ENCODE peak calls at places on chromosomes 16 and 17, in ten cellular contexts. E is aorta; N is naive thymus-derived CD8-positive, alpha-beta T cell; Q is HFFc6; D is T-cell; G is RCC 7860; I is left ventricle myocardium inferior; A is thoracic aorta; O is ELR; Y is T-helper 17 cell. H is an unnamed sample.

GRCh38 chr16:66161942-66162341 is 204.5 kb upstream of the CDH5 start:
- DNase-seq in E (no peak), N (no peak), Q (no peak), D (no peak), G (no peak), I (no peak), A (no peak), O (no peak), Y (no peak), H (no peak)

GRCh38 chr16:10552998-10553491 is 27.4 kb downstream of the EMP2 start:
- DNase-seq in E (no peak), N (peak; percentile 51), Q (no peak), D (peak; percentile 52), G (no peak), I (peak; percentile 64), A (no peak), O (no peak), Y (peak; percentile 18), H (peak; percentile 69)

GRCh38 chr16:1991135-1991551 is 1.4 kb downstream of the SYNGR3 start:
- DNase-seq in E (no peak), N (peak; percentile 40), Q (no peak), D (no peak), G (no peak), I (no peak), A (no peak), O (no peak), Y (no peak), H (peak; percentile 57)

GRCh38 chr16:81625544-81626152 is 153.4 kb upstream of the PLCG2 start:
- DNase-seq in E (peak; percentile 88), N (no peak), Q (peak; percentile 38), D (no peak), G (peak; percentile 89), I (peak; percentile 53), A (no peak), O (peak; percentile 83), Y (no peak), H (no peak)

GRCh38 chr16:75421820-75422126 is 11.5 kb downstream of the CFDP1 start:
- DNase-seq in E (no peak), N (no peak), Q (no peak), D (no peak), G (no peak), I (no peak), A (no peak), O (no peak), Y (no peak), H (no peak)

GRCh38 chr17:61189968-61190367 is 209.7 kb upstream of the TBX2 start:
- DNase-seq in E (no peak), N (no peak), Q (no peak), D (no peak), G (no peak), I (no peak), A (no peak), O (no peak), Y (no peak), H (no peak)

GRCh38 chr16:82694239-82694874 is 67.6 kb downstream of the CDH13 start:
- DNase-seq in E (no peak), N (no peak), Q (peak; percentile 58), D (no peak), G (peak; percentile 59), I (no peak), A (no peak), O (peak; percentile 82), Y (no peak), H (no peak)

GRCh38 chr16:54270711-54271110 is 15.9 kb downstream of the IRX3 start:
- DNase-seq in E (no peak), N (no peak), Q (no peak), D (no peak), G (no peak), I (no peak), A (no peak), O (no peak), Y (no peak), H (no peak)

GRCh38 chr17:1095853-1096675 is 83.7 kb downstream of the ABR start:
- DNase-seq in E (no peak), N (no peak), Q (no peak), D (no peak), G (no peak), I (no peak), A (no peak), O (no peak), Y (no peak), H (no peak)

GRCh38 chr17:737561-738113 is 5.2 kb downstream of the TLCD3A start:
- DNase-seq in E (no peak), N (no peak), Q (no peak), D (no peak), G (no peak), I (no peak), A (no peak), O (peak; percentile 17), Y (no peak), H (no peak)

GRCh38 chr16:27980076-27980775 is 83.3 kb downstream of the GSG1L start:
- DNase-seq in E (peak; percentile 62), N (no peak), Q (no peak), D (no peak), G (no peak), I (no peak), A (no peak), O (no peak), Y (no peak), H (no peak)

GRCh38 chr17:27276653-27277156 is 17.2 kb upstream of the WSB1 start:
- DNase-seq in E (no peak), N (no peak), Q (no peak), D (no peak), G (no peak), I (no peak), A (no peak), O (no peak), Y (no peak), H (no peak)

GRCh38 chr16:70378869-70379493 is 32.3 kb downstream of the DDX19A start:
- DNase-seq in E (no peak), N (no peak), Q (no peak), D (no peak), G (no peak), I (no peak), A (no peak), O (no peak), Y (no peak), H (no peak)

GRCh38 chr17:67577429-67577828 is 140.3 kb upstream of the NOL11 start:
- DNase-seq in E (no peak), N (no peak), Q (no peak), D (no peak), G (no peak), I (no peak), A (no peak), O (no peak), Y (no peak), H (no peak)

GRCh38 chr16:922051-922450 is 48.7 kb downstream of the LMF1 start:
- DNase-seq in E (no peak), N (no peak), Q (no peak), D (no peak), G (no peak), I (no peak), A (no peak), O (no peak), Y (no peak), H (no peak)

GRCh38 chr16:86446279-86446678 is 64.0 kb upstream of the FOXF1 start:
- DNase-seq in E (no peak), N (no peak), Q (no peak), D (no peak), G (no peak), I (no peak), A (no peak), O (no peak), Y (no peak), H (no peak)

GRCh38 chr17:75130632-75131277 is 787 bp downstream of the NT5C start:
- DNase-seq in E (peak; percentile 83), N (peak; percentile 37), Q (peak; percentile 31), D (no peak), G (peak; percentile 51), I (peak; percentile 45), A (no peak), O (peak; percentile 85), Y (no peak), H (no peak)

GRCh38 chr17:75640556-75641119 is 7.4 kb downstream of the SMIM5 start:
- DNase-seq in E (peak; percentile 53), N (no peak), Q (no peak), D (no peak), G (no peak), I (no peak), A (no peak), O (no peak), Y (no peak), H (no peak)

GRCh38 chr17:29622337-29623282 is at the start of gene CORO6:
- DNase-seq in E (peak; percentile 88), N (peak; percentile 77), Q (peak; percentile 31), D (peak; percentile 52), G (no peak), I (peak; percentile 70), A (no peak), O (peak; percentile 60), Y (peak; percentile 66), H (peak; percentile 74)

GRCh38 chr16:24670623-24671454 is 58.6 kb upstream of the TNRC6A start:
- DNase-seq in E (peak; percentile 90), N (no peak), Q (peak; percentile 96), D (no peak), G (peak; percentile 88), I (peak; percentile 64), A (peak; percentile 60), O (peak; percentile 86), Y (no peak), H (no peak)

GRCh38 chr16:80751167-80751566 is 53.2 kb downstream of the CDYL2 start:
- DNase-seq in E (no peak), N (no peak), Q (peak; percentile 43), D (no peak), G (no peak), I (no peak), A (no peak), O (no peak), Y (no peak), H (no peak)

GRCh38 chr17:26773189-26774188 is 520.4 kb upstream of the WSB1 start:
- DNase-seq in E (no peak), N (no peak), Q (no peak), D (no peak), G (no peak), I (no peak), A (no peak), O (no peak), Y (peak; percentile 4), H (no peak)

GRCh38 chr16:53123753-53124152 is 69.0 kb downstream of the CHD9 start:
- DNase-seq in E (no peak), N (no peak), Q (peak; percentile 68), D (no peak), G (no peak), I (no peak), A (no peak), O (peak; percentile 26), Y (no peak), H (no peak)

GRCh38 chr17:10135539-10136257 is 62.7 kb downstream of the GAS7 start:
- DNase-seq in E (peak; percentile 68), N (no peak), Q (peak; percentile 79), D (no peak), G (peak; percentile 21), I (no peak), A (no peak), O (peak; percentile 55), Y (no peak), H (no peak)

GRCh38 chr17:44758414-44759095 is at the start of gene ADAM11:
- DNase-seq in E (peak; percentile 77), N (peak; percentile 19), Q (no peak), D (no peak), G (no peak), I (no peak), A (no peak), O (peak; percentile 26), Y (no peak), H (no peak)

GRCh38 chr16:81545470-81546175 is 101.0 kb downstream of the CMIP start:
- DNase-seq in E (no peak), N (no peak), Q (no peak), D (no peak), G (no peak), I (no peak), A (no peak), O (no peak), Y (no peak), H (no peak)

GRCh38 chr17:45240905-45241314 is 19.2 kb downstream of the FMNL1 start:
- DNase-seq in E (no peak), N (no peak), Q (no peak), D (no peak), G (no peak), I (no peak), A (no peak), O (no peak), Y (no peak), H (no peak)

GRCh38 chr17:82016061-82016874 is 6.4 kb downstream of the CENPX start:
- DNase-seq in E (no peak), N (no peak), Q (no peak), D (no peak), G (no peak), I (no peak), A (no peak), O (no peak), Y (no peak), H (no peak)